ENCODE peak calls at places on chromosomes 7 and 10, in five cellular contexts. J is body of pancreas, N is heart left ventricle, L is sigmoid colon, C is esophagus squamous epithelium. Q is an unnamed sample.

GRCh38 chr10:71333154-71333887 is 14.3 kb downstream of the SLC29A3 start:
- DNase-seq in J (no peak), N (no peak), L (no peak), C (no peak), Q (no peak)

GRCh38 chr7:50711271-50712175 is 71.2 kb downstream of the GRB10 start:
- DNase-seq in J (peak; percentile 50), N (peak; percentile 56), L (peak; percentile 78), C (no peak), Q (no peak)

GRCh38 chr7:152140067-152140466 is 114.6 kb downstream of the GALNT11 start:
- DNase-seq in J (no peak), N (no peak), L (no peak), C (no peak), Q (no peak)

GRCh38 chr7:143318661-143319060 is 2.8 kb downstream of the CLCN1 start:
- DNase-seq in J (no peak), N (no peak), L (no peak), C (no peak), Q (no peak)

GRCh38 chr10:124744047-124744687 is at the start of gene FAM53B:
- DNase-seq in J (peak; percentile 88), N (peak; percentile 89), L (peak; percentile 91), C (no peak), Q (peak; percentile 80)

GRCh38 chr7:3294432-3295100 is 6.5 kb upstream of the SDK1 start:
- DNase-seq in J (peak; percentile 88), N (no peak), L (no peak), C (no peak), Q (no peak)

GRCh38 chr7:133613250-133613649 is 360.4 kb downstream of the EXOC4 start:
- DNase-seq in J (no peak), N (no peak), L (no peak), C (no peak), Q (no peak)

GRCh38 chr7:118250860-118251494 is 26.5 kb downstream of the ANKRD7 start:
- DNase-seq in J (no peak), N (no peak), L (no peak), C (no peak), Q (no peak)

GRCh38 chr10:27019827-27020226 is 80.5 kb downstream of the ANKRD26 start:
- DNase-seq in J (no peak), N (no peak), L (no peak), C (no peak), Q (no peak)

GRCh38 chr10:119811122-119811521 is 61.5 kb downstream of the MCMBP start:
- DNase-seq in J (no peak), N (no peak), L (no peak), C (no peak), Q (no peak)

GRCh38 chr10:29482591-29483421 is 152.0 kb downstream of the SVIL start:
- DNase-seq in J (no peak), N (no peak), L (peak; percentile 79), C (no peak), Q (peak; percentile 35)

GRCh38 chr7:102974366-102975236 is 61.8 kb downstream of the LRRC17 start:
- DNase-seq in J (no peak), N (no peak), L (no peak), C (no peak), Q (peak; percentile 45)

GRCh38 chr10:44818721-44819127 is 92.4 kb upstream of the TMEM72 start:
- DNase-seq in J (no peak), N (no peak), L (no peak), C (no peak), Q (no peak)

GRCh38 chr7:18974803-18975202 is 142.6 kb downstream of the TWIST1 start:
- DNase-seq in J (no peak), N (no peak), L (no peak), C (no peak), Q (no peak)

DNA sequence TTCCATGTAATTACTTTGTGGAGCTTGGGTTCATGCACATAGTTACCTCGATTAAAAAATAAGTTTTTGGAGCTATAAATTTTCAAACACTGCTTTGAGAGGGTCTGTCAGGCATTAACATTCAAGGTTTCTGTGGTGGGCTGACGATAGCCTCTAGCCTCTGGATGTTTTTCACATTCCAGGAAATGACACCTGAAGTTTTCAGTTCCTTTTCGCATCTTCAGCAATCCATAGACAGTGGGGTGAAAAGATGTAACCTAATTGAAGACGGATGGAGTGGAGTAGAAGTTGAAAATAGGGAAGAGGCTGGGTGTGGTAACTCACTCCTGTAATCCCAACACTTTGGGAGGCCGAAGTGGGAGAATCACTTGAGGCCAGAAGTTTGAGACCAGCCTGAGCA is 197.7 kb downstream of the AUTS2 start:
- DNase-seq in J (no peak), N (no peak), L (no peak), C (no peak), Q (no peak)
- H3K4me1 ChIP-seq in J (peaks cover 11% of the 10 kb centered on the region), N (peaks cover 8% of the 10 kb centered on the region), L (peaks cover 20% of the 10 kb centered on the region), C (peaks cover 3% of the 10 kb centered on the region), Q (peaks cover 17% of the 10 kb centered on the region)

DNA sequence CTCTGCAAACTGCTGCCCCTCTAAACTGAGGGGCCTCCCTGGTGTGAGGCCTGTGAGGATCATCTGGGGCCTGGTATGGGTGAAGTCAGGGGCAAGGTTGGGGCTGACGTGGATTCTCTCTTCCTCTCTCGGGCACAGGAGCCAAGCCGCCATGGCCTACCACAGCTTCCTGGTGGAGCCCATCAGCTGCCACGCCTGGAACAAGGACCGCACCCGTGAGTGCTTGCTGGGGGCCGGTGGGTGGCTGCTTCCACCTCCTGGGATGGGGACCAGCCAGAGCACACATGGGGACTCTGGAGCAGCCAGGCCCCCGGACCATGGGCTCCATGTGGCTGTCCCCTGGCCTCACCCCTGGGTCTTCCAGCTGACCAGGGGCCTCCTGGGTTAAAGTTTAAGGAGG is 11.0 kb downstream of the ARPC1B start:
- DNase-seq in J (no peak), N (no peak), L (no peak), C (no peak), Q (no peak)
- H3K36me3 ChIP-seq in J (peaks cover 2% of the 10 kb centered on the region), N (peaks cover 46% of the 10 kb centered on the region), L (peaks cover 23% of the 10 kb centered on the region), C (peaks cover 32% of the 10 kb centered on the region), Q (peaks cover 9% of the 10 kb centered on the region)

GRCh38 chr7:42194218-42194617 is 42.8 kb downstream of the GLI3 start:
- DNase-seq in J (no peak), N (no peak), L (no peak), C (no peak), Q (no peak)
- H3K4me3 ChIP-seq in J (no peak overlapping the region), N (no peak overlapping the region), L (no peak overlapping the region), C (no peak overlapping the region), Q (no peak overlapping the region)

DNA sequence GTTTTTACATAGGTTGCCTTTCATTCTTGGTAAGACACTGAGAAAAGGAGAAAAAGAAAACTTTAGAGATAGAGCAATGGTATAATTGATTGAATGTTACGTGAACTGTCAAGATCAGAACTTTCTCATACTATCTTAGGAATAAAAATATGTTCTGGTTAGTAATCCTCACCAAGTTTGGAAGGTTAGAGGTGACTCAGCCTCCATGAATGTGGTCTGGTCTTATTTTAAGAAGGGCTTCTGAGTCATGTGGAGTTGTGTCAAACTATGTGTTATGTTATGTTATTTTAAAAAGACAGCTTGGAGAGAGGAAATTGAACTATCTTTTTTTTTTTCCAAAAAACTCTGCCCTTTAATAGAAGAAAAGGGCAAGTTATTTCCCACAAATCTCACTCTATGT is 458.6 kb upstream of the KLF6 start:
- DNase-seq in J (no peak), N (peak; percentile 41), L (peak; percentile 67), C (no peak), Q (peak; percentile 28)
- H3K4me1 ChIP-seq in J (no peaks in the 10 kb centered on the region), N (peaks cover 9% of the 10 kb centered on the region), L (peaks cover 38% of the 10 kb centered on the region), C (peaks cover 14% of the 10 kb centered on the region), Q (peaks cover 32% of the 10 kb centered on the region)

DNA sequence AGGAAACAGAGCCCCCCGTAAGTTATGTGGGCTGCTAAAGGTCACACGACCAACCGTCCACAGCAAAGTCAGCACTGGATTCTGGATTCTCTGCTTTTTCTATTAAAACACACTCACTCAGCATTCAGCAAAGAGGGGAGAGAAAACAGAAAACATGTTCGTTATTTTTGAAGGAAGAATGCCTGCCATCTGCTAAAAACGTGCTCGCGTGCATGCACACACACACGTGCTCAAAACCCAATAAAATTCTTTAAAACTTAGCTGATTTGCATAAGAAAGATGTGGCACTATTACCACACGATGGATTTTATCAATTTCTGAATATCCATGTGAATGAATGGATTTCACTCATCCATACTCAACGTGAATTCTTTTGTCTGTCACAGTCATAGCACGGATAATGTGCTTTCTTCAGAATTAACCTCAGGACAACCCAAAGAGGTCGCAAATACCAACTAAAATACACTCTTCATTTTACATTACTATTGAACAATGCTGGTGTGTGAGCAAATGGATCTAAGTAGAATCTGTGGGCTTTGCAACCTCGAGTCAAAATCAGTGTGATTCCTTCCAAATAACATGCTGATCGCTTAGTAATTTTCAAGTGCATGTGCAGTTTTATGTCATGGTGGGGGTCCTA is 40.8 kb downstream of the NRP1 start:
- DNase-seq in J (no peak), N (no peak), L (no peak), C (no peak), Q (no peak)
- H3K36me3 ChIP-seq in J (no peaks in the 10 kb centered on the region), N (peaks cover 16% of the 10 kb centered on the region), L (no peaks in the 10 kb centered on the region), C (no peaks in the 10 kb centered on the region), Q (no peaks in the 10 kb centered on the region)

GRCh38 chr7:139127648-139128047 is 18.1 kb upstream of the ZC3HAV1 start:
- DNase-seq in J (no peak), N (no peak), L (no peak), C (no peak), Q (no peak)

GRCh38 chr7:139133335-139134139 is 24.0 kb upstream of the ZC3HAV1 start:
- DNase-seq in J (peak; percentile 86), N (peak; percentile 87), L (peak; percentile 91), C (peak; percentile 47), Q (peak; percentile 85)

GRCh38 chr7:139125637-139126036 is 16.1 kb upstream of the ZC3HAV1 start:
- DNase-seq in J (no peak), N (no peak), L (no peak), C (no peak), Q (no peak)

GRCh38 chr7:139131622-139132021 is 22.1 kb upstream of the ZC3HAV1 start:
- DNase-seq in J (no peak), N (no peak), L (no peak), C (no peak), Q (no peak)
- H3K4me3 ChIP-seq in J (no peak overlapping the region), N (no peak overlapping the region), L (no peak overlapping the region), C (no peak overlapping the region), Q (no peak overlapping the region)

GRCh38 chr7:127988743-127989142 is 42.5 kb downstream of the LRRC4 start:
- DNase-seq in J (no peak), N (no peak), L (no peak), C (no peak), Q (no peak)
- H3K4me1 ChIP-seq in J (peaks cover 40% of the 10 kb centered on the region), N (peaks cover 18% of the 10 kb centered on the region), L (peaks cover 6% of the 10 kb centered on the region), C (no peaks in the 10 kb centered on the region), Q (no peaks in the 10 kb centered on the region)

Q was measured in SJCRH30.